ENCODE peak calls at places on chromosomes 2 and 18, in five cellular contexts. One of them, this sample, is unnamed.
A peak's percentile ranks its signal among the peaks of the same experiment; 100 is the strongest.

GRCh38 chr2:149561309-149561926 is 26.2 kb downstream of the MMADHC start:
- DNase-seq in HCT116: no peak
- DNase-seq in adipocyte: peak; percentile 80
- DNase-seq in AG04450: no peak
- DNase-seq in dorsolateral prefrontal cortex: no peak
- DNase-seq in this sample: no peak

GRCh38 chr2:43127208-43127940 is 99.0 kb downstream of the ZFP36L2 start:
- DNase-seq in HCT116: peak; percentile 33
- DNase-seq in adipocyte: no peak
- DNase-seq in AG04450: no peak
- DNase-seq in dorsolateral prefrontal cortex: no peak
- DNase-seq in this sample: no peak

GRCh38 chr18:3305354-3305762 is 43.4 kb downstream of the MYL12B start:
- DNase-seq in HCT116: no peak
- DNase-seq in adipocyte: peak; percentile 86
- DNase-seq in AG04450: peak; percentile 93
- DNase-seq in dorsolateral prefrontal cortex: no peak
- DNase-seq in this sample: peak; percentile 45

GRCh38 chr2:164969909-164970690 is 14.8 kb upstream of the SLC38A11 start:
- DNase-seq in HCT116: no peak
- DNase-seq in adipocyte: no peak
- DNase-seq in AG04450: no peak
- DNase-seq in dorsolateral prefrontal cortex: no peak
- DNase-seq in this sample: no peak

GRCh38 chr2:36710858-36711520 is 14.5 kb downstream of the VIT start:
- DNase-seq in HCT116: no peak
- DNase-seq in adipocyte: no peak
- DNase-seq in AG04450: no peak
- DNase-seq in dorsolateral prefrontal cortex: no peak
- DNase-seq in this sample: no peak

GRCh38 chr2:136021976-136022375 is 36.5 kb upstream of the DARS1 start:
- DNase-seq in HCT116: no peak
- DNase-seq in adipocyte: no peak
- DNase-seq in AG04450: no peak
- DNase-seq in dorsolateral prefrontal cortex: no peak
- DNase-seq in this sample: no peak

GRCh38 chr2:26921323-26921722 is 49.1 kb upstream of the MAPRE3 start:
- DNase-seq in HCT116: no peak
- DNase-seq in adipocyte: no peak
- DNase-seq in AG04450: no peak
- DNase-seq in dorsolateral prefrontal cortex: no peak
- DNase-seq in this sample: no peak

GRCh38 chr2:155223781-155224406 is 525.4 kb downstream of the KCNJ3 start:
- DNase-seq in HCT116: peak; percentile 26
- DNase-seq in adipocyte: peak; percentile 19
- DNase-seq in AG04450: no peak
- DNase-seq in dorsolateral prefrontal cortex: no peak
- DNase-seq in this sample: no peak

GRCh38 chr2:102101844-102102635 is 40.5 kb upstream of the IL1R1 start:
- DNase-seq in HCT116: no peak
- DNase-seq in adipocyte: no peak
- DNase-seq in AG04450: no peak
- DNase-seq in dorsolateral prefrontal cortex: no peak
- DNase-seq in this sample: no peak

GRCh38 chr2:105538840-105539239 is 140.0 kb upstream of the FHL2 start:
- DNase-seq in HCT116: no peak
- DNase-seq in adipocyte: no peak
- DNase-seq in AG04450: no peak
- DNase-seq in dorsolateral prefrontal cortex: no peak
- DNase-seq in this sample: no peak

GRCh38 chr2:95001117-95001551 is 24.4 kb upstream of the MAL start:
- DNase-seq in HCT116: no peak
- DNase-seq in adipocyte: no peak
- DNase-seq in AG04450: no peak
- DNase-seq in dorsolateral prefrontal cortex: no peak
- DNase-seq in this sample: no peak

GRCh38 chr18:31206787-31207381 is 44.2 kb upstream of the DSC1 start:
- DNase-seq in HCT116: peak; percentile 97
- DNase-seq in adipocyte: no peak
- DNase-seq in AG04450: no peak
- DNase-seq in dorsolateral prefrontal cortex: no peak
- DNase-seq in this sample: no peak

GRCh38 chr2:191352536-191352935 is 107.3 kb downstream of the MYO1B start:
- DNase-seq in HCT116: no peak
- DNase-seq in adipocyte: peak; percentile 67
- DNase-seq in AG04450: peak; percentile 37
- DNase-seq in dorsolateral prefrontal cortex: no peak
- DNase-seq in this sample: no peak

GRCh38 chr2:45004569-45005181 is 4.6 kb downstream of the SIX2 start:
- DNase-seq in HCT116: no peak
- DNase-seq in adipocyte: no peak
- DNase-seq in AG04450: no peak
- DNase-seq in dorsolateral prefrontal cortex: no peak
- DNase-seq in this sample: no peak

GRCh38 chr2:97761192-97761591 is 47.8 kb downstream of the ZAP70 start:
- DNase-seq in HCT116: no peak
- DNase-seq in adipocyte: no peak
- DNase-seq in AG04450: no peak
- DNase-seq in dorsolateral prefrontal cortex: no peak
- DNase-seq in this sample: no peak

GRCh38 chr2:225041871-225042799 is at the start of gene DOCK10:
- DNase-seq in HCT116: no peak
- DNase-seq in adipocyte: peak; percentile 82
- DNase-seq in AG04450: no peak
- DNase-seq in dorsolateral prefrontal cortex: peak; percentile 61
- DNase-seq in this sample: no peak

GRCh38 chr2:149017116-149017985 is 21.1 kb upstream of the LYPD6B start:
- DNase-seq in HCT116: peak; percentile 54
- DNase-seq in adipocyte: peak; percentile 96
- DNase-seq in AG04450: peak; percentile 33
- DNase-seq in dorsolateral prefrontal cortex: peak; percentile 79
- DNase-seq in this sample: peak; percentile 20

GRCh38 chr2:65045651-65046050 is 10.6 kb upstream of the CEP68 start:
- DNase-seq in HCT116: no peak
- DNase-seq in adipocyte: peak; percentile 19
- DNase-seq in AG04450: no peak
- DNase-seq in dorsolateral prefrontal cortex: no peak
- DNase-seq in this sample: no peak

GRCh38 chr2:12456293-12457151 is 260.2 kb upstream of the TRIB2 start:
- DNase-seq in HCT116: peak; percentile 48
- DNase-seq in adipocyte: peak; percentile 98
- DNase-seq in AG04450: peak; percentile 98
- DNase-seq in dorsolateral prefrontal cortex: peak; percentile 34
- DNase-seq in this sample: peak; percentile 100

GRCh38 chr18:74896390-74896991 is 298.8 kb downstream of the ZNF407 start:
- DNase-seq in HCT116: peak; percentile 51
- DNase-seq in adipocyte: no peak
- DNase-seq in AG04450: no peak
- DNase-seq in dorsolateral prefrontal cortex: no peak
- DNase-seq in this sample: peak; percentile 12

GRCh38 chr2:149076863-149077412 is 38.4 kb downstream of the LYPD6B start:
- DNase-seq in HCT116: no peak
- DNase-seq in adipocyte: peak; percentile 55
- DNase-seq in AG04450: no peak
- DNase-seq in dorsolateral prefrontal cortex: no peak
- DNase-seq in this sample: peak; percentile 36

GRCh38 chr2:75003773-75004172 is 45.3 kb downstream of the POLE4 start:
- DNase-seq in HCT116: no peak
- DNase-seq in adipocyte: no peak
- DNase-seq in AG04450: no peak
- DNase-seq in dorsolateral prefrontal cortex: no peak
- DNase-seq in this sample: no peak

GRCh38 chr18:77129150-77129551 is 3.4 kb downstream of the MBP start:
- DNase-seq in HCT116: no peak
- DNase-seq in adipocyte: peak; percentile 25
- DNase-seq in AG04450: peak; percentile 13
- DNase-seq in dorsolateral prefrontal cortex: no peak
- DNase-seq in this sample: peak; percentile 97

GRCh38 chr18:57898506-57899124 is 95.5 kb upstream of the ATP8B1 start:
- DNase-seq in HCT116: no peak
- DNase-seq in adipocyte: peak; percentile 61
- DNase-seq in AG04450: peak; percentile 81
- DNase-seq in dorsolateral prefrontal cortex: no peak
- DNase-seq in this sample: no peak

GRCh38 chr2:167550448-167550847 is 662.2 kb downstream of the XIRP2 start:
- DNase-seq in HCT116: peak; percentile 2
- DNase-seq in adipocyte: peak; percentile 25
- DNase-seq in AG04450: no peak
- DNase-seq in dorsolateral prefrontal cortex: no peak
- DNase-seq in this sample: peak; percentile 12

GRCh38 chr2:37323770-37324535 is 680 bp downstream of the PRKD3 start:
- DNase-seq in HCT116: no peak
- DNase-seq in adipocyte: peak; percentile 59
- DNase-seq in AG04450: no peak
- DNase-seq in dorsolateral prefrontal cortex: no peak
- DNase-seq in this sample: no peak

GRCh38 chr18:59593291-59593717 is 103.9 kb downstream of the CCBE1 start:
- DNase-seq in HCT116: no peak
- DNase-seq in adipocyte: peak; percentile 74
- DNase-seq in AG04450: peak; percentile 7
- DNase-seq in dorsolateral prefrontal cortex: no peak
- DNase-seq in this sample: no peak

GRCh38 chr18:62512996-62513395 is 9.8 kb upstream of the ZCCHC2 start:
- DNase-seq in HCT116: no peak
- DNase-seq in adipocyte: no peak
- DNase-seq in AG04450: no peak
- DNase-seq in dorsolateral prefrontal cortex: no peak
- DNase-seq in this sample: no peak
- H3K4me3 ChIP-seq in HCT116: no peak overlapping the region
- H3K4me3 ChIP-seq in adipocyte: no peak overlapping the region
- H3K4me3 ChIP-seq in AG04450: no peak overlapping the region
- H3K4me3 ChIP-seq in dorsolateral prefrontal cortex: no peak overlapping the region
- H3K4me3 ChIP-seq in this sample: no peak overlapping the region

GRCh38 chr2:218993345-218994315 is at the start of gene CRYBA2:
- DNase-seq in HCT116: no peak
- DNase-seq in adipocyte: peak; percentile 54
- DNase-seq in AG04450: no peak
- DNase-seq in dorsolateral prefrontal cortex: no peak
- DNase-seq in this sample: no peak

GRCh38 chr2:218990612-218991011 is 2.6 kb downstream of the CRYBA2 start:
- DNase-seq in HCT116: no peak
- DNase-seq in adipocyte: no peak
- DNase-seq in AG04450: no peak
- DNase-seq in dorsolateral prefrontal cortex: no peak
- DNase-seq in this sample: no peak

GRCh38 chr2:218992703-218993344 is 398 bp downstream of the CRYBA2 start:
- DNase-seq in HCT116: no peak
- DNase-seq in adipocyte: peak; percentile 36
- DNase-seq in AG04450: no peak
- DNase-seq in dorsolateral prefrontal cortex: peak; percentile 45
- DNase-seq in this sample: no peak

GRCh38 chr2:218991674-218992168 is 1.5 kb downstream of the CRYBA2 start:
- DNase-seq in HCT116: no peak
- DNase-seq in adipocyte: peak; percentile 45
- DNase-seq in AG04450: no peak
- DNase-seq in dorsolateral prefrontal cortex: no peak
- DNase-seq in this sample: no peak

DNA sequence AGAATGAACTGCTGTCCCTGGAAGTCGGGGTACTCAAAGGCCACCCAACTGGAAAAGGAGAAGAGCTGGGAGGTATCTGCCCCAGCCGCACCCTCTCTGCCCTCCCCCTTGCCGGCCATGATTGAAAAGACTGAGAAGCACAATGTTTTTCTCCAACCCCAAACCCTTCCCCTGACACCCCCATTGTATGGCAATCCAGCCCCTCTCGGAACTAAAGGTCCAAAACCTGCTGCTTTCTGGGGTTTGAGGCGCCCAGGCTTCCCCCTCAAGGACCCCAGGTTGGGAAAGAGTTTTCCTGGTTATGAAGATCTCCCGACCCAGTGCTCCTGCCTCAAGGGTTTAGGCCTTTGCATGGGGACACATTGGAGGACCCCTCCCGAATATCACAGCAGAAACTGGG is 1.0 kb downstream of the CRYBA2 start:
- DNase-seq in HCT116: no peak
- DNase-seq in adipocyte: no peak
- DNase-seq in AG04450: no peak
- DNase-seq in dorsolateral prefrontal cortex: no peak
- DNase-seq in this sample: no peak
- H3K4me3 ChIP-seq in HCT116: no peak overlapping the region
- H3K4me3 ChIP-seq in adipocyte: no peak overlapping the region
- H3K4me3 ChIP-seq in AG04450: no peak overlapping the region
- H3K4me3 ChIP-seq in dorsolateral prefrontal cortex: no peak overlapping the region
- H3K4me3 ChIP-seq in this sample: no peak overlapping the region

GRCh38 chr2:117775820-117776219 is 38.7 kb upstream of the DDX18 start:
- DNase-seq in HCT116: no peak
- DNase-seq in adipocyte: no peak
- DNase-seq in AG04450: no peak
- DNase-seq in dorsolateral prefrontal cortex: no peak
- DNase-seq in this sample: no peak

GRCh38 chr2:117774716-117775115 is 39.8 kb upstream of the DDX18 start:
- DNase-seq in HCT116: no peak
- DNase-seq in adipocyte: peak; percentile 5
- DNase-seq in AG04450: no peak
- DNase-seq in dorsolateral prefrontal cortex: no peak
- DNase-seq in this sample: no peak

GRCh38 chr2:117771969-117772630 is 42.4 kb upstream of the DDX18 start:
- DNase-seq in HCT116: peak; percentile 23
- DNase-seq in adipocyte: peak; percentile 69
- DNase-seq in AG04450: no peak
- DNase-seq in dorsolateral prefrontal cortex: no peak
- DNase-seq in this sample: no peak

DNA sequence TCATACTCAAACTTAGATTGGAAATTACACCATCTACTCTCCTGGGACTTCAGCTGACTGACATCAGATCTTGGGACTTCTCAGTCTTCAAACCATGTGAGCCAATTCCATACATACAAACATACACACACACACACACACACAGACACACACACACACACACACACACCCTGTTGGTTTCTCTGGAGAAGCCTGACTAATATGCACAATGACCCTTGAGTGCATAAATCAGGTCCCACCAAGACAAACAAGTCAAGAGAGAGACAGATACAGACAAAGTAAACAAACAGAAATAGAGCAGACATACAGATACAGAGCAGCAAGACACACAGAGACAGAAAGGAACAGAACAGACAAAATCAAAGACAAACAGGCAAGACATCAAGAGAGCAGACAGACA is 43.8 kb upstream of the DDX18 start:
- DNase-seq in HCT116: no peak
- DNase-seq in adipocyte: no peak
- DNase-seq in AG04450: no peak
- DNase-seq in dorsolateral prefrontal cortex: no peak
- DNase-seq in this sample: no peak
- H3K4me3 ChIP-seq in HCT116: no peak overlapping the region
- H3K4me3 ChIP-seq in adipocyte: no peak overlapping the region
- H3K4me3 ChIP-seq in AG04450: no peak overlapping the region
- H3K4me3 ChIP-seq in dorsolateral prefrontal cortex: no peak overlapping the region
- H3K4me3 ChIP-seq in this sample: no peak overlapping the region

DNA sequence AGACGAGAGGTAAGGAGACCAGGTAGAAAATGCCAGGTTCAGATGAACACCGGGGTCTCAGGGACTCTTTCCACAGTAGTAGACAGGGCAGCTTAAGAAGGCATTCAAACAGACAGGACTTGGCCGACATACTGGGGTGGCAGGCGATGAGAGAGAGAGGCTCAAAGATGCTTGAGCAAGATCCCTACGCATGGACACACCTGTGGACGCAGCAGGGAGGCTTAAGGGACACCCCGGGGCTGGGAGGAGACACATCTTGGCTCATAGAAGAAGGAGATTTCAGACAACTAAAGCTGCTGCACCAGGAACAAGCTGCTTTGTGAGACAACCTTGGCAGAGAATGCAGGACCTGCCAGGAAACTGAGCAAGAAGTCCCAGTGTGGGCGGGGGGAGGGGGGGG is 400.9 kb downstream of the NBAS start:
- DNase-seq in HCT116: no peak
- DNase-seq in adipocyte: no peak
- DNase-seq in AG04450: no peak
- DNase-seq in dorsolateral prefrontal cortex: no peak
- DNase-seq in this sample: no peak
- H3K4me3 ChIP-seq in HCT116: no peak overlapping the region
- H3K4me3 ChIP-seq in adipocyte: no peak overlapping the region
- H3K4me3 ChIP-seq in AG04450: no peak overlapping the region
- H3K4me3 ChIP-seq in dorsolateral prefrontal cortex: no peak overlapping the region
- H3K4me3 ChIP-seq in this sample: no peak overlapping the region